ENCODE peak calls at places on chromosomes 1 and 21, in ten cellular contexts. One of them, this sample, is unnamed. For H3K4me1 and H3K27me3, the result is how much of the 10 kb centered on the place peaks cover.

GRCh38 chr1:67001682-67002425 is 52.1 kb downstream of the SLC35D1 start:
- DNase-seq in cardiac muscle cell: peak
- DNase-seq in pancreas: peak
- DNase-seq in Karpas-422: no peak
- DNase-seq in left ventricle myocardium inferior: no peak
- DNase-seq in endothelial cell of umbilical vein: no peak
- DNase-seq in neural progenitor cell: no peak
- DNase-seq in CD8-positive, alpha-beta memory T cell: no peak
- DNase-seq in psoas muscle: no peak
- DNase-seq in DND-41: no peak
- DNase-seq in this sample: no peak

GRCh38 chr1:40435876-40436275 is 14.4 kb upstream of the ZFP69B start:
- DNase-seq in cardiac muscle cell: no peak
- DNase-seq in pancreas: no peak
- DNase-seq in Karpas-422: no peak
- DNase-seq in left ventricle myocardium inferior: no peak
- DNase-seq in endothelial cell of umbilical vein: no peak
- DNase-seq in neural progenitor cell: no peak
- DNase-seq in CD8-positive, alpha-beta memory T cell: no peak
- DNase-seq in psoas muscle: no peak
- DNase-seq in DND-41: no peak
- DNase-seq in this sample: no peak

GRCh38 chr1:147545133-147545532 is 3.8 kb downstream of the BCL9 start:
- DNase-seq in cardiac muscle cell: no peak
- DNase-seq in pancreas: no peak
- DNase-seq in Karpas-422: peak
- DNase-seq in left ventricle myocardium inferior: no peak
- DNase-seq in endothelial cell of umbilical vein: no peak
- DNase-seq in neural progenitor cell: peak
- DNase-seq in CD8-positive, alpha-beta memory T cell: peak
- DNase-seq in psoas muscle: peak
- DNase-seq in DND-41: peak
- DNase-seq in this sample: no peak

GRCh38 chr1:103220503-103221095 is 112.3 kb upstream of the COL11A1 start:
- DNase-seq in cardiac muscle cell: no peak
- DNase-seq in pancreas: no peak
- DNase-seq in Karpas-422: no peak
- DNase-seq in left ventricle myocardium inferior: no peak
- DNase-seq in endothelial cell of umbilical vein: no peak
- DNase-seq in neural progenitor cell: no peak
- DNase-seq in CD8-positive, alpha-beta memory T cell: no peak
- DNase-seq in psoas muscle: no peak
- DNase-seq in DND-41: no peak
- DNase-seq in this sample: no peak

GRCh38 chr1:180786633-180787032 is 126.1 kb upstream of the KIAA1614 start:
- DNase-seq in cardiac muscle cell: no peak
- DNase-seq in pancreas: no peak
- DNase-seq in Karpas-422: no peak
- DNase-seq in left ventricle myocardium inferior: no peak
- DNase-seq in endothelial cell of umbilical vein: no peak
- DNase-seq in neural progenitor cell: no peak
- DNase-seq in CD8-positive, alpha-beta memory T cell: no peak
- DNase-seq in psoas muscle: no peak
- DNase-seq in DND-41: no peak
- DNase-seq in this sample: no peak

GRCh38 chr1:204468766-204469302 is 25.8 kb downstream of the PIK3C2B start:
- DNase-seq in cardiac muscle cell: no peak
- DNase-seq in pancreas: no peak
- DNase-seq in Karpas-422: no peak
- DNase-seq in left ventricle myocardium inferior: no peak
- DNase-seq in endothelial cell of umbilical vein: no peak
- DNase-seq in neural progenitor cell: no peak
- DNase-seq in CD8-positive, alpha-beta memory T cell: no peak
- DNase-seq in psoas muscle: peak
- DNase-seq in DND-41: no peak
- DNase-seq in this sample: no peak

GRCh38 chr1:7469255-7469938 is 301.7 kb upstream of the VAMP3 start:
- DNase-seq in cardiac muscle cell: no peak
- DNase-seq in pancreas: no peak
- DNase-seq in Karpas-422: no peak
- DNase-seq in left ventricle myocardium inferior: no peak
- DNase-seq in endothelial cell of umbilical vein: no peak
- DNase-seq in neural progenitor cell: no peak
- DNase-seq in CD8-positive, alpha-beta memory T cell: no peak
- DNase-seq in psoas muscle: no peak
- DNase-seq in DND-41: no peak
- DNase-seq in this sample: peak

GRCh38 chr1:111204923-111205723 is 4.7 kb upstream of the DENND2D start:
- DNase-seq in cardiac muscle cell: no peak
- DNase-seq in pancreas: no peak
- DNase-seq in Karpas-422: peak
- DNase-seq in left ventricle myocardium inferior: no peak
- DNase-seq in endothelial cell of umbilical vein: no peak
- DNase-seq in neural progenitor cell: no peak
- DNase-seq in CD8-positive, alpha-beta memory T cell: no peak
- DNase-seq in psoas muscle: no peak
- DNase-seq in DND-41: peak
- DNase-seq in this sample: no peak

GRCh38 chr1:160755864-160756616 is 17.0 kb downstream of the SLAMF7 start:
- DNase-seq in cardiac muscle cell: no peak
- DNase-seq in pancreas: no peak
- DNase-seq in Karpas-422: no peak
- DNase-seq in left ventricle myocardium inferior: no peak
- DNase-seq in endothelial cell of umbilical vein: no peak
- DNase-seq in neural progenitor cell: no peak
- DNase-seq in CD8-positive, alpha-beta memory T cell: peak
- DNase-seq in psoas muscle: no peak
- DNase-seq in DND-41: no peak
- DNase-seq in this sample: no peak

GRCh38 chr1:168362991-168363390 is 82.3 kb downstream of the TBX19 start:
- DNase-seq in cardiac muscle cell: peak
- DNase-seq in pancreas: no peak
- DNase-seq in Karpas-422: peak
- DNase-seq in left ventricle myocardium inferior: no peak
- DNase-seq in endothelial cell of umbilical vein: no peak
- DNase-seq in neural progenitor cell: no peak
- DNase-seq in CD8-positive, alpha-beta memory T cell: peak
- DNase-seq in psoas muscle: no peak
- DNase-seq in DND-41: no peak
- DNase-seq in this sample: no peak

GRCh38 chr21:35017256-35017655 is 31.8 kb downstream of the RUNX1 start:
- DNase-seq in cardiac muscle cell: no peak
- DNase-seq in pancreas: no peak
- DNase-seq in Karpas-422: no peak
- DNase-seq in left ventricle myocardium inferior: no peak
- DNase-seq in endothelial cell of umbilical vein: no peak
- DNase-seq in neural progenitor cell: no peak
- DNase-seq in CD8-positive, alpha-beta memory T cell: no peak
- DNase-seq in psoas muscle: no peak
- DNase-seq in DND-41: no peak
- DNase-seq in this sample: no peak

GRCh38 chr1:79603862-79604261 is 597.3 kb upstream of the ADGRL4 start:
- DNase-seq in cardiac muscle cell: no peak
- DNase-seq in pancreas: no peak
- DNase-seq in Karpas-422: no peak
- DNase-seq in left ventricle myocardium inferior: no peak
- DNase-seq in endothelial cell of umbilical vein: no peak
- DNase-seq in neural progenitor cell: no peak
- DNase-seq in CD8-positive, alpha-beta memory T cell: no peak
- DNase-seq in psoas muscle: no peak
- DNase-seq in DND-41: no peak
- DNase-seq in this sample: no peak

GRCh38 chr1:29800522-29800956 is 564.2 kb downstream of the PTPRU start:
- DNase-seq in cardiac muscle cell: no peak
- DNase-seq in pancreas: no peak
- DNase-seq in Karpas-422: no peak
- DNase-seq in left ventricle myocardium inferior: no peak
- DNase-seq in endothelial cell of umbilical vein: no peak
- DNase-seq in neural progenitor cell: no peak
- DNase-seq in CD8-positive, alpha-beta memory T cell: no peak
- DNase-seq in psoas muscle: no peak
- DNase-seq in DND-41: no peak
- DNase-seq in this sample: no peak

GRCh38 chr1:95284420-95284819 is 50.4 kb downstream of the RWDD3 start:
- DNase-seq in cardiac muscle cell: no peak
- DNase-seq in pancreas: no peak
- DNase-seq in Karpas-422: no peak
- DNase-seq in left ventricle myocardium inferior: no peak
- DNase-seq in endothelial cell of umbilical vein: no peak
- DNase-seq in neural progenitor cell: no peak
- DNase-seq in CD8-positive, alpha-beta memory T cell: no peak
- DNase-seq in psoas muscle: no peak
- DNase-seq in DND-41: no peak
- DNase-seq in this sample: no peak

GRCh38 chr1:909861-910310 is 13.8 kb upstream of the SAMD11 start:
- DNase-seq in cardiac muscle cell: no peak
- DNase-seq in pancreas: no peak
- DNase-seq in Karpas-422: no peak
- DNase-seq in left ventricle myocardium inferior: no peak
- DNase-seq in endothelial cell of umbilical vein: no peak
- DNase-seq in neural progenitor cell: peak
- DNase-seq in CD8-positive, alpha-beta memory T cell: no peak
- DNase-seq in psoas muscle: no peak
- DNase-seq in DND-41: no peak
- DNase-seq in this sample: no peak

GRCh38 chr21:25717491-25718139 is 17.1 kb downstream of the ATP5PF start:
- DNase-seq in cardiac muscle cell: peak
- DNase-seq in pancreas: no peak
- DNase-seq in Karpas-422: no peak
- DNase-seq in left ventricle myocardium inferior: no peak
- DNase-seq in endothelial cell of umbilical vein: peak
- DNase-seq in neural progenitor cell: no peak
- DNase-seq in CD8-positive, alpha-beta memory T cell: no peak
- DNase-seq in psoas muscle: no peak
- DNase-seq in DND-41: no peak
- DNase-seq in this sample: no peak

GRCh38 chr1:228841632-228842031 is 106.4 kb downstream of the RHOU start:
- DNase-seq in cardiac muscle cell: no peak
- DNase-seq in pancreas: no peak
- DNase-seq in Karpas-422: no peak
- DNase-seq in left ventricle myocardium inferior: no peak
- DNase-seq in endothelial cell of umbilical vein: no peak
- DNase-seq in neural progenitor cell: no peak
- DNase-seq in CD8-positive, alpha-beta memory T cell: no peak
- DNase-seq in psoas muscle: no peak
- DNase-seq in DND-41: no peak
- DNase-seq in this sample: no peak

GRCh38 chr1:41870076-41870562 is 48.6 kb downstream of the HIVEP3 start:
- DNase-seq in cardiac muscle cell: no peak
- DNase-seq in pancreas: no peak
- DNase-seq in Karpas-422: no peak
- DNase-seq in left ventricle myocardium inferior: no peak
- DNase-seq in endothelial cell of umbilical vein: peak
- DNase-seq in neural progenitor cell: no peak
- DNase-seq in CD8-positive, alpha-beta memory T cell: no peak
- DNase-seq in psoas muscle: no peak
- DNase-seq in DND-41: no peak
- DNase-seq in this sample: no peak

GRCh38 chr1:26287033-26287711 is 7.3 kb downstream of the SH3BGRL3 start:
- DNase-seq in cardiac muscle cell: no peak
- DNase-seq in pancreas: no peak
- DNase-seq in Karpas-422: peak
- DNase-seq in left ventricle myocardium inferior: peak
- DNase-seq in endothelial cell of umbilical vein: no peak
- DNase-seq in neural progenitor cell: no peak
- DNase-seq in CD8-positive, alpha-beta memory T cell: peak
- DNase-seq in psoas muscle: peak
- DNase-seq in DND-41: peak
- DNase-seq in this sample: peak

GRCh38 chr1:160874935-160875334 is 10.0 kb downstream of the ITLN1 start:
- DNase-seq in cardiac muscle cell: no peak
- DNase-seq in pancreas: no peak
- DNase-seq in Karpas-422: no peak
- DNase-seq in left ventricle myocardium inferior: no peak
- DNase-seq in endothelial cell of umbilical vein: no peak
- DNase-seq in neural progenitor cell: no peak
- DNase-seq in CD8-positive, alpha-beta memory T cell: no peak
- DNase-seq in psoas muscle: no peak
- DNase-seq in DND-41: no peak
- DNase-seq in this sample: no peak

GRCh38 chr1:194341587-194341986 is 1155.2 kb upstream of the B3GALT2 start:
- DNase-seq in cardiac muscle cell: no peak
- DNase-seq in pancreas: no peak
- DNase-seq in Karpas-422: no peak
- DNase-seq in left ventricle myocardium inferior: no peak
- DNase-seq in endothelial cell of umbilical vein: no peak
- DNase-seq in neural progenitor cell: no peak
- DNase-seq in CD8-positive, alpha-beta memory T cell: no peak
- DNase-seq in psoas muscle: no peak
- DNase-seq in DND-41: no peak
- DNase-seq in this sample: no peak

GRCh38 chr1:9248341-9249262 is 14.0 kb downstream of the H6PD start:
- DNase-seq in cardiac muscle cell: no peak
- DNase-seq in pancreas: no peak
- DNase-seq in Karpas-422: no peak
- DNase-seq in left ventricle myocardium inferior: no peak
- DNase-seq in endothelial cell of umbilical vein: no peak
- DNase-seq in neural progenitor cell: no peak
- DNase-seq in CD8-positive, alpha-beta memory T cell: no peak
- DNase-seq in psoas muscle: no peak
- DNase-seq in DND-41: no peak
- DNase-seq in this sample: no peak
- H3K4me1 ChIP-seq in cardiac muscle cell: under half
- H3K4me1 ChIP-seq in pancreas: under half
- H3K4me1 ChIP-seq in Karpas-422: under half
- H3K4me1 ChIP-seq in left ventricle myocardium inferior: half or more
- H3K4me1 ChIP-seq in endothelial cell of umbilical vein: under half
- H3K4me1 ChIP-seq in neural progenitor cell: under half
- H3K4me1 ChIP-seq in CD8-positive, alpha-beta memory T cell: under half
- H3K4me1 ChIP-seq in psoas muscle: half or more
- H3K4me1 ChIP-seq in DND-41: half or more
- H3K4me1 ChIP-seq in this sample: under half

GRCh38 chr1:9324246-9325096 is 31.8 kb downstream of the SPSB1 start:
- DNase-seq in cardiac muscle cell: no peak
- DNase-seq in pancreas: no peak
- DNase-seq in Karpas-422: no peak
- DNase-seq in left ventricle myocardium inferior: no peak
- DNase-seq in endothelial cell of umbilical vein: no peak
- DNase-seq in neural progenitor cell: no peak
- DNase-seq in CD8-positive, alpha-beta memory T cell: no peak
- DNase-seq in psoas muscle: no peak
- DNase-seq in DND-41: no peak
- DNase-seq in this sample: peak
- H3K27ac ChIP-seq in cardiac muscle cell: no peak
- H3K27ac ChIP-seq in pancreas: no peak
- H3K27ac ChIP-seq in Karpas-422: no peak
- H3K27ac ChIP-seq in left ventricle myocardium inferior: no peak
- H3K27ac ChIP-seq in endothelial cell of umbilical vein: no peak
- H3K27ac ChIP-seq in neural progenitor cell: no peak
- H3K27ac ChIP-seq in CD8-positive, alpha-beta memory T cell: no peak
- H3K27ac ChIP-seq in psoas muscle: no peak
- H3K27ac ChIP-seq in DND-41: no peak
- H3K27ac ChIP-seq in this sample: no peak

GRCh38 chr21:46222436-46223116 is 6.0 kb downstream of the LSS start:
- DNase-seq in cardiac muscle cell: no peak
- DNase-seq in pancreas: no peak
- DNase-seq in Karpas-422: no peak
- DNase-seq in left ventricle myocardium inferior: no peak
- DNase-seq in endothelial cell of umbilical vein: no peak
- DNase-seq in neural progenitor cell: no peak
- DNase-seq in CD8-positive, alpha-beta memory T cell: no peak
- DNase-seq in psoas muscle: no peak
- DNase-seq in DND-41: no peak
- DNase-seq in this sample: no peak
- H3K27me3 ChIP-seq in cardiac muscle cell: under half
- H3K27me3 ChIP-seq in pancreas: under half
- H3K27me3 ChIP-seq in Karpas-422: under half
- H3K27me3 ChIP-seq in left ventricle myocardium inferior: under half
- H3K27me3 ChIP-seq in endothelial cell of umbilical vein: under half
- H3K27me3 ChIP-seq in neural progenitor cell: under half
- H3K27me3 ChIP-seq in CD8-positive, alpha-beta memory T cell: under half
- H3K27me3 ChIP-seq in psoas muscle: under half
- H3K27me3 ChIP-seq in DND-41: under half
- H3K27me3 ChIP-seq in this sample: under half

GRCh38 chr1:214453109-214453722 is 98.2 kb downstream of the PTPN14 start:
- DNase-seq in cardiac muscle cell: no peak
- DNase-seq in pancreas: no peak
- DNase-seq in Karpas-422: peak
- DNase-seq in left ventricle myocardium inferior: no peak
- DNase-seq in endothelial cell of umbilical vein: peak
- DNase-seq in neural progenitor cell: no peak
- DNase-seq in CD8-positive, alpha-beta memory T cell: no peak
- DNase-seq in psoas muscle: no peak
- DNase-seq in DND-41: no peak
- DNase-seq in this sample: no peak
- H3K4me1 ChIP-seq in cardiac muscle cell: under half
- H3K4me1 ChIP-seq in pancreas: under half
- H3K4me1 ChIP-seq in Karpas-422: half or more
- H3K4me1 ChIP-seq in left ventricle myocardium inferior: under half
- H3K4me1 ChIP-seq in endothelial cell of umbilical vein: half or more
- H3K4me1 ChIP-seq in neural progenitor cell: under half
- H3K4me1 ChIP-seq in CD8-positive, alpha-beta memory T cell: under half
- H3K4me1 ChIP-seq in psoas muscle: half or more
- H3K4me1 ChIP-seq in DND-41: under half
- H3K4me1 ChIP-seq in this sample: under half

This sample was measured in right cardiac atrium.